ENCODE peak calls at places on chromosomes 6 and 20, in nine cellular contexts. One of them, this sample, is unnamed.

GRCh38 chr20:59020938-59021551 is 1.8 kb downstream of the TUBB1 start:
- DNase-seq in NCI-H345: no peak
- DNase-seq in hypothalamus: no peak
- DNase-seq in cardiac muscle cell: peak
- DNase-seq in prostate gland: no peak
- DNase-seq in skeletal muscle cell: peak
- DNase-seq in HS-5: no peak
- DNase-seq in DMS153: no peak
- DNase-seq in KBM-7: no peak
- DNase-seq in this sample: no peak

GRCh38 chr6:63537126-63537958 is 34.9 kb upstream of the LOC128125822 start:
- DNase-seq in KBM-7: no peak
- DNase-seq in cardiac muscle cell: no peak
- DNase-seq in HS-5: no peak
- DNase-seq in skeletal muscle cell: no peak
- DNase-seq in hypothalamus: no peak
- DNase-seq in NCI-H345: no peak
- DNase-seq in DMS153: no peak
- DNase-seq in prostate gland: no peak
- DNase-seq in this sample: no peak

GRCh38 chr6:148342146-148343027 is at the start of gene SASH1:
- DNase-seq in cardiac muscle cell: peak
- DNase-seq in KBM-7: peak
- DNase-seq in DMS153: peak
- DNase-seq in HS-5: peak
- DNase-seq in NCI-H345: no peak
- DNase-seq in prostate gland: peak
- DNase-seq in hypothalamus: peak
- DNase-seq in skeletal muscle cell: no peak
- DNase-seq in this sample: peak

GRCh38 chr20:47061549-47061948 is 166.9 kb downstream of the EYA2 start:
- DNase-seq in KBM-7: no peak
- DNase-seq in skeletal muscle cell: no peak
- DNase-seq in DMS153: no peak
- DNase-seq in NCI-H345: no peak
- DNase-seq in prostate gland: no peak
- DNase-seq in hypothalamus: no peak
- DNase-seq in cardiac muscle cell: no peak
- DNase-seq in HS-5: no peak
- DNase-seq in this sample: no peak

GRCh38 chr20:47428851-47429336 is 72.4 kb upstream of the ZMYND8 start:
- DNase-seq in hypothalamus: no peak
- DNase-seq in DMS153: no peak
- DNase-seq in HS-5: no peak
- DNase-seq in prostate gland: no peak
- DNase-seq in NCI-H345: no peak
- DNase-seq in skeletal muscle cell: no peak
- DNase-seq in KBM-7: no peak
- DNase-seq in cardiac muscle cell: no peak
- DNase-seq in this sample: no peak

GRCh38 chr6:11613858-11614257 is 76.3 kb downstream of the TMEM170B start:
- DNase-seq in KBM-7: no peak
- DNase-seq in DMS153: no peak
- DNase-seq in cardiac muscle cell: peak
- DNase-seq in skeletal muscle cell: peak
- DNase-seq in NCI-H345: no peak
- DNase-seq in HS-5: peak
- DNase-seq in prostate gland: no peak
- DNase-seq in hypothalamus: no peak
- DNase-seq in this sample: peak

GRCh38 chr6:71721642-71722041 is 164.7 kb upstream of the RIMS1 start:
- DNase-seq in DMS153: no peak
- DNase-seq in skeletal muscle cell: no peak
- DNase-seq in KBM-7: no peak
- DNase-seq in prostate gland: no peak
- DNase-seq in HS-5: no peak
- DNase-seq in cardiac muscle cell: peak
- DNase-seq in hypothalamus: no peak
- DNase-seq in NCI-H345: no peak
- DNase-seq in this sample: peak

GRCh38 chr20:2301164-2301622 is 5.4 kb downstream of the TGM3 start:
- DNase-seq in skeletal muscle cell: no peak
- DNase-seq in prostate gland: no peak
- DNase-seq in DMS153: no peak
- DNase-seq in HS-5: no peak
- DNase-seq in cardiac muscle cell: peak
- DNase-seq in hypothalamus: no peak
- DNase-seq in KBM-7: peak
- DNase-seq in NCI-H345: no peak
- DNase-seq in this sample: no peak

GRCh38 chr20:32325706-32326506 is 32.2 kb upstream of the ASXL1 start:
- DNase-seq in KBM-7: no peak
- DNase-seq in HS-5: peak
- DNase-seq in cardiac muscle cell: peak
- DNase-seq in DMS153: peak
- DNase-seq in NCI-H345: peak
- DNase-seq in hypothalamus: no peak
- DNase-seq in skeletal muscle cell: peak
- DNase-seq in prostate gland: peak
- DNase-seq in this sample: peak

GRCh38 chr6:43855247-43855646 is 85.2 kb downstream of the VEGFA start:
- DNase-seq in KBM-7: no peak
- DNase-seq in prostate gland: no peak
- DNase-seq in NCI-H345: no peak
- DNase-seq in skeletal muscle cell: no peak
- DNase-seq in HS-5: no peak
- DNase-seq in hypothalamus: no peak
- DNase-seq in DMS153: no peak
- DNase-seq in cardiac muscle cell: no peak
- DNase-seq in this sample: no peak

GRCh38 chr20:52313335-52313963 is 121.9 kb upstream of the ZFP64 start:
- DNase-seq in NCI-H345: peak
- DNase-seq in DMS153: peak
- DNase-seq in hypothalamus: no peak
- DNase-seq in skeletal muscle cell: no peak
- DNase-seq in HS-5: peak
- DNase-seq in prostate gland: no peak
- DNase-seq in cardiac muscle cell: peak
- DNase-seq in KBM-7: no peak
- DNase-seq in this sample: peak

GRCh38 chr6:26269406-26270120 is 95.4 kb upstream of the BTN3A2 start:
- DNase-seq in KBM-7: peak
- DNase-seq in hypothalamus: no peak
- DNase-seq in HS-5: no peak
- DNase-seq in DMS153: no peak
- DNase-seq in prostate gland: no peak
- DNase-seq in skeletal muscle cell: no peak
- DNase-seq in cardiac muscle cell: no peak
- DNase-seq in NCI-H345: no peak
- DNase-seq in this sample: no peak

GRCh38 chr6:169961772-169962561 is 210.5 kb downstream of the ERMARD start:
- DNase-seq in KBM-7: no peak
- DNase-seq in HS-5: no peak
- DNase-seq in prostate gland: no peak
- DNase-seq in hypothalamus: no peak
- DNase-seq in NCI-H345: no peak
- DNase-seq in cardiac muscle cell: peak
- DNase-seq in DMS153: no peak
- DNase-seq in skeletal muscle cell: no peak
- DNase-seq in this sample: no peak

GRCh38 chr6:34484899-34485298 is 19.0 kb downstream of the PACSIN1 start:
- DNase-seq in hypothalamus: no peak
- DNase-seq in cardiac muscle cell: no peak
- DNase-seq in prostate gland: no peak
- DNase-seq in KBM-7: peak
- DNase-seq in skeletal muscle cell: no peak
- DNase-seq in NCI-H345: peak
- DNase-seq in DMS153: no peak
- DNase-seq in HS-5: no peak
- DNase-seq in this sample: no peak

GRCh38 chr6:131744888-131745287 is 34.1 kb upstream of the CTAGE9 start:
- DNase-seq in skeletal muscle cell: no peak
- DNase-seq in HS-5: no peak
- DNase-seq in KBM-7: no peak
- DNase-seq in prostate gland: no peak
- DNase-seq in DMS153: peak
- DNase-seq in cardiac muscle cell: no peak
- DNase-seq in hypothalamus: no peak
- DNase-seq in NCI-H345: peak
- DNase-seq in this sample: no peak

GRCh38 chr6:17015551-17016381 is 86.1 kb upstream of the STMND1 start:
- DNase-seq in HS-5: no peak
- DNase-seq in DMS153: no peak
- DNase-seq in skeletal muscle cell: no peak
- DNase-seq in prostate gland: no peak
- DNase-seq in cardiac muscle cell: peak
- DNase-seq in KBM-7: no peak
- DNase-seq in hypothalamus: no peak
- DNase-seq in NCI-H345: no peak
- DNase-seq in this sample: no peak

GRCh38 chr6:53335224-53335994 is 13.3 kb downstream of the ELOVL5 start:
- DNase-seq in prostate gland: no peak
- DNase-seq in skeletal muscle cell: no peak
- DNase-seq in cardiac muscle cell: no peak
- DNase-seq in NCI-H345: no peak
- DNase-seq in HS-5: no peak
- DNase-seq in hypothalamus: no peak
- DNase-seq in KBM-7: no peak
- DNase-seq in DMS153: peak
- DNase-seq in this sample: no peak

GRCh38 chr6:36701401-36701991 is 3.9 kb downstream of the RAB44 start:
- DNase-seq in hypothalamus: no peak
- DNase-seq in prostate gland: no peak
- DNase-seq in KBM-7: no peak
- DNase-seq in skeletal muscle cell: no peak
- DNase-seq in cardiac muscle cell: no peak
- DNase-seq in DMS153: no peak
- DNase-seq in HS-5: no peak
- DNase-seq in NCI-H345: no peak
- DNase-seq in this sample: no peak

GRCh38 chr20:50558483-50558925 is 48.3 kb downstream of the PTPN1 start:
- DNase-seq in skeletal muscle cell: peak
- DNase-seq in DMS153: no peak
- DNase-seq in KBM-7: no peak
- DNase-seq in cardiac muscle cell: peak
- DNase-seq in prostate gland: no peak
- DNase-seq in hypothalamus: no peak
- DNase-seq in HS-5: peak
- DNase-seq in NCI-H345: no peak
- DNase-seq in this sample: peak

GRCh38 chr6:66558189-66558588 is 851.2 kb upstream of the EYS start:
- DNase-seq in cardiac muscle cell: no peak
- DNase-seq in DMS153: no peak
- DNase-seq in prostate gland: no peak
- DNase-seq in HS-5: no peak
- DNase-seq in hypothalamus: no peak
- DNase-seq in KBM-7: no peak
- DNase-seq in skeletal muscle cell: no peak
- DNase-seq in NCI-H345: no peak
- DNase-seq in this sample: no peak

GRCh38 chr6:169165031-169165430 is 88.6 kb downstream of the THBS2 start:
- DNase-seq in cardiac muscle cell: no peak
- DNase-seq in HS-5: no peak
- DNase-seq in KBM-7: no peak
- DNase-seq in prostate gland: no peak
- DNase-seq in NCI-H345: no peak
- DNase-seq in hypothalamus: no peak
- DNase-seq in skeletal muscle cell: no peak
- DNase-seq in DMS153: no peak
- DNase-seq in this sample: no peak

GRCh38 chr6:156191895-156192294 is 585.3 kb upstream of the ARID1B start:
- DNase-seq in cardiac muscle cell: no peak
- DNase-seq in skeletal muscle cell: no peak
- DNase-seq in KBM-7: no peak
- DNase-seq in NCI-H345: no peak
- DNase-seq in hypothalamus: no peak
- DNase-seq in DMS153: no peak
- DNase-seq in HS-5: no peak
- DNase-seq in prostate gland: no peak
- DNase-seq in this sample: no peak

GRCh38 chr6:157667211-157668033 is 155.6 kb upstream of the SNX9 start:
- DNase-seq in HS-5: peak
- DNase-seq in hypothalamus: no peak
- DNase-seq in skeletal muscle cell: no peak
- DNase-seq in NCI-H345: peak
- DNase-seq in prostate gland: peak
- DNase-seq in cardiac muscle cell: peak
- DNase-seq in KBM-7: peak
- DNase-seq in DMS153: peak
- DNase-seq in this sample: peak

GRCh38 chr20:59074456-59074855 is 31.9 kb upstream of the PRELID3B start:
- DNase-seq in cardiac muscle cell: no peak
- DNase-seq in hypothalamus: no peak
- DNase-seq in skeletal muscle cell: no peak
- DNase-seq in HS-5: peak
- DNase-seq in NCI-H345: no peak
- DNase-seq in DMS153: no peak
- DNase-seq in KBM-7: no peak
- DNase-seq in prostate gland: no peak
- DNase-seq in this sample: no peak

GRCh38 chr20:37416202-37417145 is 70.5 kb downstream of the SRC start:
- DNase-seq in NCI-H345: no peak
- DNase-seq in cardiac muscle cell: no peak
- DNase-seq in hypothalamus: no peak
- DNase-seq in prostate gland: no peak
- DNase-seq in KBM-7: no peak
- DNase-seq in DMS153: no peak
- DNase-seq in skeletal muscle cell: no peak
- DNase-seq in HS-5: no peak
- DNase-seq in this sample: no peak

GRCh38 chr6:110419028-110419739 is 3.8 kb upstream of the DDO start:
- DNase-seq in KBM-7: no peak
- DNase-seq in prostate gland: no peak
- DNase-seq in cardiac muscle cell: no peak
- DNase-seq in skeletal muscle cell: no peak
- DNase-seq in hypothalamus: no peak
- DNase-seq in DMS153: no peak
- DNase-seq in HS-5: no peak
- DNase-seq in NCI-H345: no peak
- DNase-seq in this sample: no peak

GRCh38 chr6:47229255-47229654 is 80.5 kb downstream of the TNFRSF21 start:
- DNase-seq in prostate gland: no peak
- DNase-seq in DMS153: no peak
- DNase-seq in NCI-H345: no peak
- DNase-seq in skeletal muscle cell: no peak
- DNase-seq in cardiac muscle cell: no peak
- DNase-seq in HS-5: no peak
- DNase-seq in hypothalamus: no peak
- DNase-seq in KBM-7: no peak
- DNase-seq in this sample: no peak

GRCh38 chr6:158149641-158150040 is 18.4 kb downstream of the SERAC1 start:
- DNase-seq in DMS153: no peak
- DNase-seq in KBM-7: no peak
- DNase-seq in NCI-H345: no peak
- DNase-seq in cardiac muscle cell: peak
- DNase-seq in prostate gland: no peak
- DNase-seq in HS-5: peak
- DNase-seq in hypothalamus: no peak
- DNase-seq in skeletal muscle cell: peak
- DNase-seq in this sample: no peak

GRCh38 chr20:50815162-50815989 is 20.5 kb downstream of the BCAS4 start:
- DNase-seq in DMS153: peak
- DNase-seq in skeletal muscle cell: peak
- DNase-seq in NCI-H345: peak
- DNase-seq in HS-5: no peak
- DNase-seq in KBM-7: no peak
- DNase-seq in cardiac muscle cell: no peak
- DNase-seq in hypothalamus: no peak
- DNase-seq in prostate gland: no peak
- DNase-seq in this sample: no peak

GRCh38 chr20:58870293-58871014 is 17.9 kb downstream of the GNAS start:
- DNase-seq in skeletal muscle cell: no peak
- DNase-seq in NCI-H345: peak
- DNase-seq in KBM-7: peak
- DNase-seq in prostate gland: peak
- DNase-seq in HS-5: no peak
- DNase-seq in DMS153: peak
- DNase-seq in cardiac muscle cell: peak
- DNase-seq in hypothalamus: peak
- DNase-seq in this sample: no peak

GRCh38 chr6:54646551-54647300 is 199.8 kb upstream of the FAM83B start:
- DNase-seq in DMS153: no peak
- DNase-seq in hypothalamus: no peak
- DNase-seq in skeletal muscle cell: peak
- DNase-seq in prostate gland: no peak
- DNase-seq in cardiac muscle cell: peak
- DNase-seq in KBM-7: no peak
- DNase-seq in NCI-H345: no peak
- DNase-seq in HS-5: no peak
- DNase-seq in this sample: peak